ENCODE peak calls at places on chromosomes 2 and 18, in six cellular contexts. P, X, S, M, J and E are unnamed samples.

GRCh38 chr2:84906108-84906899 is 848 bp downstream of the TMSB10 start:
- DNase-seq in S (no peak), M (no peak), X (no peak), J (no peak), P (no peak), E (no peak)

GRCh38 chr2:219278655-219279150 is 463 bp upstream of the DNAJB2 start:
- DNase-seq in X (no peak), M (no peak), S (no peak), P (no peak), J (no peak), E (no peak)

GRCh38 chr2:30108851-30109250 is 38.0 kb upstream of the YPEL5 start:
- DNase-seq in X (no peak), M (no peak), S (no peak), P (no peak), J (no peak), E (no peak)

GRCh38 chr2:186274936-186275575 is 211.0 kb upstream of the ZC3H15 start:
- DNase-seq in P (no peak), S (peak; percentile 88), J (peak; percentile 26), M (no peak), X (no peak), E (peak; percentile 61)

GRCh38 chr2:72154386-72154785 is 6.7 kb upstream of the CYP26B1 start:
- DNase-seq in J (no peak), P (no peak), X (peak; percentile 34), S (no peak), M (no peak), E (no peak)

GRCh38 chr2:44009136-44009744 is 13.5 kb upstream of the LRPPRC start:
- DNase-seq in P (no peak), J (no peak), S (no peak), X (no peak), M (no peak), E (no peak)

GRCh38 chr2:949894-950626 is 589 bp upstream of the SNTG2 start:
- DNase-seq in P (no peak), J (no peak), X (peak; percentile 61), M (no peak), S (no peak), E (peak; percentile 44)

GRCh38 chr18:26215247-26215970 is 10.8 kb upstream of the TAF4B start:
- DNase-seq in J (no peak), M (no peak), S (no peak), P (no peak), X (no peak), E (no peak)

GRCh38 chr2:188474316-188474715 is 182.6 kb downstream of the GULP1 start:
- DNase-seq in J (no peak), S (no peak), M (no peak), X (no peak), P (no peak), E (no peak)

GRCh38 chr2:85888745-85889647 is at the start of gene ST3GAL5:
- DNase-seq in P (peak; percentile 87), X (peak; percentile 89), M (peak; percentile 49), S (peak; percentile 75), J (peak; percentile 88), E (peak; percentile 88)

GRCh38 chr2:182672471-182673165 is 43.4 kb upstream of the DNAJC10 start:
- DNase-seq in J (peak; percentile 78), M (no peak), X (no peak), P (no peak), S (peak; percentile 91), E (no peak)

GRCh38 chr2:6832995-6833604 is 32.6 kb downstream of the CMPK2 start:
- DNase-seq in J (no peak), X (no peak), M (no peak), P (no peak), S (no peak), E (no peak)

GRCh38 chr2:47904903-47905453 is 1.3 kb downstream of the FBXO11 start:
- DNase-seq in S (no peak), J (no peak), P (peak; percentile 41), M (no peak), X (no peak), E (peak; percentile 53)

GRCh38 chr2:58939388-58939787 is 698.3 kb upstream of the FANCL start:
- DNase-seq in S (peak; percentile 90), X (no peak), J (peak; percentile 95), M (no peak), P (no peak), E (peak; percentile 44)

GRCh38 chr2:158460632-158461297 is 4.0 kb downstream of the PKP4 start:
- DNase-seq in M (no peak), J (peak; percentile 5), P (no peak), X (no peak), S (no peak), E (peak; percentile 42)

GRCh38 chr2:22901471-22901870 is 483.5 kb upstream of the KLHL29 start:
- DNase-seq in M (no peak), J (no peak), S (no peak), X (no peak), P (no peak), E (no peak)

GRCh38 chr2:236170678-236171212 is 2.6 kb upstream of the GBX2 start:
- DNase-seq in J (no peak), X (no peak), P (peak; percentile 12), M (no peak), S (no peak), E (peak; percentile 38)

GRCh38 chr2:45412754-45413379 is 198.2 kb downstream of the SRBD1 start:
- DNase-seq in S (peak; percentile 27), X (no peak), P (no peak), M (peak; percentile 25), J (peak; percentile 10), E (peak; percentile 6)

GRCh38 chr2:121071058-121071504 is 213.9 kb downstream of the TFCP2L1 start:
- DNase-seq in X (peak; percentile 84), M (no peak), J (peak; percentile 62), S (peak; percentile 31), P (peak; percentile 71), E (peak; percentile 62)

GRCh38 chr2:18684202-18685040 is 95.1 kb upstream of the NT5C1B start:
- DNase-seq in X (no peak), P (no peak), M (no peak), J (peak; percentile 68), S (peak; percentile 66), E (no peak)

GRCh38 chr2:182210669-182211068 is 216.2 kb downstream of the PDE1A start:
- DNase-seq in S (no peak), J (no peak), M (no peak), P (no peak), X (no peak), E (no peak)

GRCh38 chr18:72700961-72701710 is 157.0 kb upstream of the CBLN2 start:
- DNase-seq in M (no peak), J (peak; percentile 34), P (no peak), S (peak; percentile 14), X (no peak), E (peak; percentile 22)

GRCh38 chr2:70473101-70473722 is 80.4 kb downstream of the TGFA start:
- DNase-seq in M (no peak), P (no peak), X (no peak), S (no peak), J (no peak), E (no peak)

GRCh38 chr2:218567797-218568189 is 358 bp downstream of the USP37 start:
- DNase-seq in J (no peak), S (no peak), M (no peak), X (no peak), P (no peak), E (no peak)

GRCh38 chr2:105576440-105577241 is 168.1 kb upstream of the NCK2 start:
- DNase-seq in P (peak; percentile 14), M (no peak), J (peak; percentile 87), S (peak; percentile 42), X (peak; percentile 39), E (peak; percentile 76)

GRCh38 chr2:215624423-215624829 is 188.6 kb upstream of the FN1 start:
- DNase-seq in M (no peak), P (no peak), S (peak; percentile 100), X (no peak), J (peak; percentile 98), E (peak; percentile 32)

GRCh38 chr18:51739044-51739666 is 541.7 kb upstream of the MEX3C start:
- DNase-seq in J (no peak), X (no peak), P (no peak), S (no peak), M (no peak), E (no peak)

GRCh38 chr2:189865836-189866235 is 81.6 kb downstream of the PMS1 start:
- DNase-seq in S (no peak), P (no peak), J (no peak), M (no peak), X (no peak), E (no peak)

GRCh38 chr2:221492606-221493005 is 79.5 kb downstream of the EPHA4 start:
- DNase-seq in J (no peak), X (no peak), S (peak; percentile 32), M (no peak), P (no peak), E (no peak)

GRCh38 chr2:26471278-26471677 is 6.6 kb downstream of the OTOF start:
- DNase-seq in S (no peak), P (no peak), J (no peak), M (no peak), X (no peak), E (peak; percentile 61)

GRCh38 chr2:43400508-43400907 is 174.1 kb upstream of the ZFP36L2 start:
- DNase-seq in M (no peak), X (no peak), J (peak; percentile 48), P (no peak), S (peak; percentile 22), E (no peak)

GRCh38 chr2:190574169-190574568 is 39.6 kb upstream of the NEMP2 start:
- DNase-seq in J (no peak), X (no peak), S (peak; percentile 59), P (no peak), M (no peak), E (no peak)

GRCh38 chr18:34933880-34934689 is 107.1 kb upstream of the MAPRE2 start:
- DNase-seq in J (no peak), P (no peak), S (peak; percentile 31), X (no peak), M (no peak), E (no peak)

GRCh38 chr2:213233438-213234330 is 50.6 kb upstream of the SPAG16 start:
- DNase-seq in X (no peak), J (no peak), P (no peak), M (no peak), S (no peak), E (no peak)
- H3K4me2 ChIP-seq in X (peak overlapping the region; percentile 14), J (peak overlapping the region; percentile 12), P (peak overlapping the region; percentile 31), M (no peak overlapping the region), S (peak overlapping the region; percentile 31), E (no peak overlapping the region)

GRCh38 chr2:164605295-164605694 is 16.0 kb downstream of the GRB14 start:
- DNase-seq in P (no peak), S (no peak), X (no peak), M (no peak), J (no peak), E (no peak)
- H2BK15ac ChIP-seq in P (no peak overlapping the region), S (no peak overlapping the region), X (no peak overlapping the region), M (no peak overlapping the region), J (no peak overlapping the region), E (no peak overlapping the region)

GRCh38 chr18:48142353-48142752 is 211.9 kb upstream of the SMAD2 start:
- DNase-seq in X (no peak), J (no peak), P (no peak), M (no peak), S (no peak), E (no peak)
- H2BK120ac ChIP-seq in X (no peak overlapping the region), J (no peak overlapping the region), P (no peak overlapping the region), M (no peak overlapping the region), S (no peak overlapping the region), E (no peak overlapping the region)

DNA sequence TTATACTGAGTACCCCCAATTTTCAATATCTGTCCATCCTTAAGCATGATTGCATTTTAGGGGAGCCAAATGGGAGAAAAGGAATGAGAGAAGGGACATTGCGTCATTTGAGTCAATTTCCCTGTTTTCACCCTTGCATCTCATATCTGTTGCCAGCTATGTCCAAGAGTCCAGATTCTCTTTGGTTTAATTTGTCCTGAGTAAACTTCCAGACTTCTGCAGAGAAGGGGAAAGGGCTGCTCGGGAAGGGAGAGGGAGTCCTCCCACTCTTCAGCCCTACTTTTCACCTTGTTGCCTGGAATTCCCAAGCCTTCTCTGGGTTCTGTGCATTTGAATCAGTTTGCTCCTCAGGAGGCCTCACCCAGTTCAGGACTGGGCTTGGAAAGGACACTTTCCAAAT is 16.5 kb downstream of the GREB1 start:
- DNase-seq in X (no peak), J (no peak), S (no peak), M (no peak), P (no peak), E (no peak)
- H3K4me2 ChIP-seq in X (no peak overlapping the region), J (no peak overlapping the region), S (no peak overlapping the region), M (no peak overlapping the region), P (no peak overlapping the region), E (no peak overlapping the region)